ENCODE peak calls at places on chromosomes 6 and 20, in eight cellular contexts. E is upper lobe of right lung, L is lower lobe of right lung, T is colonic mucosa, R is adrenal gland, X is fibroblast of lung, G is HepG2, V is pancreas. S is an unnamed sample.

GRCh38 chr6:108884211-108885059 is 36.2 kb downstream of the ARMC2 start:
- DNase-seq in R (no peak), T (no peak), X (no peak), V (no peak), G (no peak), L (no peak), E (no peak), S (no peak)

GRCh38 chr20:43751167-43752050 is 24.6 kb upstream of the GTSF1L start:
- DNase-seq in L (no peak), V (no peak), G (no peak), T (no peak), E (no peak), X (peak), R (no peak), S (no peak)

GRCh38 chr6:159594750-159595117 is 98.3 kb downstream of the SOD2 start:
- DNase-seq in V (no peak), T (no peak), E (no peak), X (peak), G (peak), R (no peak), L (no peak), S (no peak)

GRCh38 chr20:51236396-51236795 is 213.5 kb upstream of the KCNG1 start:
- DNase-seq in E (no peak), X (peak), L (no peak), T (no peak), G (no peak), R (no peak), V (no peak), S (no peak)

GRCh38 chr6:10579803-10580202 is 58.7 kb downstream of the GCNT2 start:
- DNase-seq in V (no peak), G (no peak), R (no peak), L (no peak), X (no peak), E (no peak), T (no peak), S (no peak)

GRCh38 chr20:37728635-37728983 is 34.8 kb downstream of the CTNNBL1 start:
- DNase-seq in V (no peak), L (no peak), T (no peak), R (no peak), E (no peak), G (no peak), X (no peak), S (no peak)

GRCh38 chr6:44034931-44035345 is 92.3 kb downstream of the MRPL14 start:
- DNase-seq in T (no peak), E (peak), G (no peak), R (no peak), L (no peak), V (no peak), X (no peak), S (no peak)

GRCh38 chr6:42555477-42556457 is 8.1 kb upstream of the UBR2 start:
- DNase-seq in E (no peak), R (no peak), T (peak), V (no peak), X (peak), L (no peak), G (peak), S (no peak)

GRCh38 chr20:22385602-22386299 is 198.6 kb downstream of the FOXA2 start:
- DNase-seq in R (no peak), V (peak), X (no peak), E (no peak), L (no peak), T (no peak), G (peak), S (no peak)

GRCh38 chr6:112667427-112667826 is 320.3 kb downstream of the RFPL4B start:
- DNase-seq in L (no peak), V (no peak), E (no peak), X (no peak), T (no peak), G (no peak), R (no peak), S (no peak)

GRCh38 chr6:108406943-108407342 is 112.1 kb downstream of the AFG1L start:
- DNase-seq in E (no peak), L (no peak), T (no peak), G (no peak), V (no peak), X (no peak), R (no peak), S (no peak)

GRCh38 chr6:69866351-69867074 is at the start of gene COL19A1:
- DNase-seq in T (peak), V (peak), E (peak), X (peak), L (peak), R (peak), G (no peak), S (peak)

GRCh38 chr20:19688031-19688806 is 69.8 kb upstream of the RIN2 start:
- DNase-seq in X (peak), E (peak), G (peak), T (peak), R (peak), L (peak), V (peak), S (peak)

GRCh38 chr20:199996-200395 is 10.5 kb upstream of the DEFB128 start:
- DNase-seq in L (no peak), X (peak), G (no peak), E (no peak), T (no peak), V (no peak), R (no peak), S (no peak)

GRCh38 chr20:5312518-5312917 is 4.2 kb downstream of the PROKR2 start:
- DNase-seq in T (no peak), L (no peak), E (no peak), G (no peak), X (no peak), V (no peak), R (no peak), S (no peak)

GRCh38 chr20:2137552-2138201 is 36.0 kb downstream of the STK35 start:
- DNase-seq in R (peak), E (no peak), T (no peak), V (no peak), G (no peak), X (peak), L (no peak), S (no peak)

GRCh38 chr6:28544211-28544610 is 18.5 kb downstream of the GPX5 start:
- DNase-seq in T (no peak), L (no peak), V (no peak), E (no peak), G (no peak), R (no peak), X (no peak), S (no peak)

GRCh38 chr6:132011582-132011981 is 60.4 kb upstream of the CCN2 start:
- DNase-seq in G (no peak), R (no peak), X (peak), L (no peak), T (no peak), E (no peak), V (no peak), S (no peak)

GRCh38 chr6:2768696-2769095 is 3.5 kb downstream of the WRNIP1 start:
- DNase-seq in E (no peak), R (no peak), X (no peak), V (no peak), L (no peak), T (no peak), G (no peak), S (no peak)

GRCh38 chr6:116971959-116972358 is 94.9 kb downstream of the RFX6 start:
- DNase-seq in E (no peak), L (no peak), T (peak), V (no peak), G (peak), R (no peak), X (peak), S (peak)

GRCh38 chr6:52155791-52156576 is 30.2 kb upstream of the IL17A start:
- DNase-seq in E (no peak), X (peak), L (no peak), G (no peak), T (no peak), R (no peak), V (no peak), S (no peak)

GRCh38 chr20:34069341-34070078 is 42.5 kb downstream of the EIF2S2 start:
- DNase-seq in T (peak), L (peak), R (peak), G (peak), E (no peak), V (peak), X (peak), S (peak)

DNA sequence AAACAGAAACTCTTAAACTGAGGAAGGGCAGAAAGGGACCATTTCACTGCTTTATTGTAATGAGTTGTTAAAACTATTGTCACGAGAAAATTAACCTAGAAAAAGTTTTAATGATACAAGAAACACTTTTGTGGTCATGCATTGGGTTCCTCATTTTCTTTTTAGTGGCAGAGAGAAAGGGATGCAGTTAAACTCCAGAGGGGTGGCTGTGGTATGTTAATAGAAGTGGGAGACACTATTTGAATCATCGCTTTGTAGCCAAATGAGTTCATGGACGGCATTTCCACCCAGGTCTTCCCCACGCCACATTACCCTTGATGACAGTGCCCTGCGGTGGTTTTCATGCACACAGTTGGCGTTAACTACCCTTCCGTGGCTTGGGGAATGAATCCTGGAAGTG is 235.6 kb downstream of the PLCB1 start:
- DNase-seq in E (no peak), R (no peak), L (no peak), X (no peak), G (no peak), V (no peak), T (no peak), S (no peak)
- H3K27ac ChIP-seq in E (no peak), R (no peak), L (no peak), X (no peak), G (no peak), V (no peak), T (no peak), S (no peak)

GRCh38 chr20:63295422-63295821 is 2.4 kb downstream of the COL20A1 start:
- DNase-seq in R (no peak), L (no peak), G (no peak), E (no peak), X (no peak), V (no peak), T (no peak), S (no peak)
- H3K27ac ChIP-seq in R (no peak), L (no peak), G (no peak), E (no peak), X (no peak), V (no peak), T (no peak), S (no peak)

DNA sequence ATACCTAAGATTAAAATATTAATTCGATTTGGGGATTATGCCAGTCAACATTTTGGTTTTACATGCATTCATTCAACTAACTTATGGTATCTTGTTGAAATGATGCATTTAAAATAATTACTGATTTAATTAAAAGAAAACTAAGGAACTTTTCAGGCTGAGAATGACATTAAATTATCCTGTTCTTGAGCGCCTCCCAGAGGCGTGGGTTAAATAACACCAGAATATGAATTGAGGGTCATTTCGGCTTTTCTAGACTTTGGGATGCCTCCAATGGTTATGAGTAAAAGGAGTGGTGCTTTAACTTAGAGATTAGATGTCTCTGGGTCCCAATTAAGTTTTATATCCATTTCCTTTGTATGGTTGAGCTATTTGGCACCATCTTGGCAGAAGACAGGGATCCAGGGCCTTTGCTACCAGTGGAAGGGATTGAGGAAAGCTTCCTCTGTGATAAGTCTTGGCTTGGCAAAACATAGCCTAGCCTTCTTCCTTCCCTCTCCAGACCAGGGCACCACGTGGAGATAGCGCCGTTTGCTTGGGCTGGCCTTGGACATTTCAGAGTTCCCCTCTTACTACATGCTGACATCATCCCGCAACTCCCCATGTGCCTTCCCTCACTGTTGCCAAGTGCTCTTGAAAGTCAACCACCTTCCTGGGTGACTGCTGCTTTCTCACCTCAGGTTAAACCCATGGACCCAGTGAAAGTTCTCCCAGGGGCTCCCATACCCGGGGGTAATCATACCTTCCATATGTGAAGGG is 28.7 kb downstream of the GNAS start:
- DNase-seq in R (peak), V (no peak), E (no peak), G (no peak), X (no peak), L (no peak), T (no peak), S (peak)
- H3K27ac ChIP-seq in R (no peak), V (no peak), E (no peak), G (no peak), X (no peak), L (no peak), T (no peak), S (peak)

DNA sequence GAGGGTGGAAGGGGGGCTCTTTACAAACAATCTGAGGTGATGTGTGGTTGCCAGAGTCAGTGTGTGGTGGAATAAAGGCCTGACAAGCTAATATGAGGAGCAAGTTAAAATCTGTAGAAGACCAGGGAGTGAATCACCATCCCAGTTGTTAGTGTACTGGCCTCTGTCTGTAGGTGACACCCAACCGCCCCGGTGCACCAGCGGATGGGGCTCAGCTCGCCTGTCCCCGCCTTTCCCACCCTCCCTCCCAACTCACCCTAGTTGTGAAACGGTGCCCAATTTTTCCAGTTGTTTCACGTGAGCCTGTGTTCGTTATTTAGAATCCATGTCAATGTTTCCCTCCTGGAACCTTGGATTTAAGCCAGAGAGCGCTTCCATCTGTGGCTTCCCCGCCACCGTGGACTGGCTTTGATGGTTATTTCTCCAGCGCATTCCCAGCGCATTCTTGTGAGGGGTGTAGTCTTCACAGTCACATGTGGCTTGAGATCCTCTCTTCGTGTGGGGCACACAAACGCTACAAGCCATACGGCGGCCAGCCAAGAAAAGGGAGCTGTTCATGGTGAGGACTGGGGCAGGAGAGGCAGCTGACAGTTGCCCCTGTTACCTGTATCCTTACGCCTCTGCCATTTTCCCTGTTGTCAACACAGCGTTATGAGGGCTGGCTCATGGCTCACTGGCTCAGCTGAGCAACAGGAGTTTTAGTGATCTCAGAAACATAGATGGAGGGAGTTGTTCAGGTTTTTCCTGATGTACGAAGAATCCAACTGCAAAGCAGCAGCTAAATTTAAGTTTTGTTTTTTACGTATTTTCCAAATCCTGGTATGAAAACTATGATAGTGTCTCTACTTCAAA is 137.6 kb downstream of the ZDHHC14 start:
- DNase-seq in V (no peak), T (no peak), L (no peak), R (no peak), E (no peak), X (no peak), G (no peak), S (peak)
- H3K27ac ChIP-seq in V (no peak), T (no peak), L (no peak), R (no peak), E (no peak), X (no peak), G (peak), S (peak)

GRCh38 chr20:63433756-63434531 is 38.5 kb downstream of the KCNQ2 start:
- DNase-seq in R (no peak), E (no peak), V (no peak), G (no peak), T (no peak), L (no peak), X (no peak), S (no peak)
- H3K27ac ChIP-seq in R (no peak), E (no peak), V (no peak), G (no peak), T (no peak), L (no peak), X (no peak), S (no peak)

S was measured in thyroid gland.